ENCODE peak calls at places on chromosomes 2 and 18, in five cellular contexts. B, L, F, U and D are unnamed samples.

GRCh38 chr2:240584486-240585031 is 2.0 kb upstream of the CAPN10 start:
- DNase-seq in U (peak), B (no peak), L (no peak), F (no peak), D (no peak)

GRCh38 chr2:149141046-149141445 is 102.5 kb downstream of the LYPD6B start:
- DNase-seq in F (no peak), U (no peak), L (no peak), B (no peak), D (no peak)

GRCh38 chr2:100757621-100758394 is 62.1 kb upstream of the NPAS2 start:
- DNase-seq in B (no peak), F (no peak), U (peak), L (no peak), D (no peak)

GRCh38 chr2:8090748-8091700 is 590.8 kb upstream of the ID2 start:
- DNase-seq in L (no peak), B (peak), U (peak), F (peak), D (no peak)

GRCh38 chr2:88537640-88538039 is 85.1 kb upstream of the FOXI3 start:
- DNase-seq in B (no peak), U (no peak), L (no peak), F (no peak), D (no peak)

GRCh38 chr2:220847587-220847986 is 724.5 kb downstream of the EPHA4 start:
- DNase-seq in U (peak), B (peak), F (peak), L (no peak), D (peak)

GRCh38 chr2:72579595-72580180 is 246.1 kb downstream of the EXOC6B start:
- DNase-seq in B (peak), F (peak), L (peak), U (peak), D (peak)

GRCh38 chr2:173054466-173054865 is 21.2 kb upstream of the MAP3K20 start:
- DNase-seq in F (no peak), B (no peak), U (peak), L (no peak), D (no peak)

GRCh38 chr2:85435220-85435958 is 16.9 kb downstream of the SH2D6 start:
- DNase-seq in B (peak), U (no peak), L (no peak), F (peak), D (no peak)

GRCh38 chr2:190815223-190815622 is 65.4 kb upstream of the GLS start:
- DNase-seq in F (peak), U (no peak), B (no peak), L (no peak), D (no peak)

GRCh38 chr2:7866825-7867224 is 815.0 kb upstream of the ID2 start:
- DNase-seq in F (no peak), U (no peak), L (no peak), B (no peak), D (no peak)

GRCh38 chr2:186949716-186950256 is 100.8 kb upstream of the ZSWIM2 start:
- DNase-seq in B (no peak), L (no peak), U (no peak), F (no peak), D (no peak)

GRCh38 chr18:892316-892715 is 12.4 kb upstream of the ADCYAP1 start:
- DNase-seq in F (no peak), L (no peak), U (no peak), B (no peak), D (no peak)

GRCh38 chr2:63035169-63035568 is 15.5 kb upstream of the OTX1 start:
- DNase-seq in U (no peak), L (no peak), B (no peak), F (no peak), D (no peak)

GRCh38 chr2:30185175-30185574 is 38.4 kb downstream of the YPEL5 start:
- DNase-seq in U (peak), F (no peak), L (no peak), B (no peak), D (no peak)

GRCh38 chr2:189802396-189802912 is 18.2 kb downstream of the PMS1 start:
- DNase-seq in F (no peak), B (no peak), L (no peak), U (no peak), D (no peak)

GRCh38 chr18:71598374-71598773 is 945.8 kb downstream of the CBLN2 start:
- DNase-seq in F (no peak), U (peak), B (no peak), L (no peak), D (no peak)

GRCh38 chr2:147204102-147204501 is 640.7 kb upstream of the ACVR2A start:
- DNase-seq in F (no peak), U (peak), L (no peak), B (peak), D (no peak)

GRCh38 chr18:62152844-62153243 is 34.0 kb downstream of the PIGN start:
- DNase-seq in B (no peak), U (no peak), L (no peak), F (no peak), D (no peak)

GRCh38 chr2:222912117-222912516 is 51.3 kb downstream of the ACSL3 start:
- DNase-seq in U (peak), B (no peak), F (no peak), L (no peak), D (no peak)

GRCh38 chr2:223108376-223109100 is 56.5 kb downstream of the KCNE4 start:
- DNase-seq in L (no peak), F (no peak), B (no peak), U (no peak), D (no peak)

GRCh38 chr18:70322928-70323327 is 34.1 kb downstream of the SOCS6 start:
- DNase-seq in B (peak), L (no peak), F (no peak), U (peak), D (no peak)

GRCh38 chr2:9707008-9707407 is 76.2 kb upstream of the YWHAQ start:
- DNase-seq in F (no peak), L (no peak), U (no peak), B (no peak), D (no peak)

GRCh38 chr2:216583157-216583556 is 50.1 kb upstream of the IGFBP2 start:
- DNase-seq in U (peak), B (no peak), F (no peak), L (no peak), D (no peak)

GRCh38 chr2:18290386-18290785 is 270.1 kb downstream of the RDH14 start:
- DNase-seq in U (peak), B (no peak), L (no peak), F (no peak), D (no peak)

GRCh38 chr2:166573393-166573792 is 79.3 kb upstream of the SCN7A start:
- DNase-seq in F (no peak), L (no peak), B (no peak), U (peak), D (no peak)

GRCh38 chr2:101238930-101239759 is 13.5 kb upstream of the CNOT11 start:
- DNase-seq in L (no peak), F (peak), B (peak), U (no peak), D (no peak)

GRCh38 chr2:156396126-156396525 is 40.1 kb upstream of the GPD2 start:
- DNase-seq in F (no peak), L (no peak), B (no peak), U (no peak), D (no peak)

GRCh38 chr2:38037757-38038615 is 38.0 kb downstream of the CYP1B1 start:
- DNase-seq in U (peak), L (no peak), F (peak), B (peak), D (no peak)

GRCh38 chr2:149185942-149186490 is 144.4 kb upstream of the LYPD6 start:
- DNase-seq in B (no peak), L (no peak), U (no peak), F (no peak), D (no peak)

GRCh38 chr18:34048423-34048822 is 176.3 kb downstream of the NOL4 start:
- DNase-seq in U (no peak), F (peak), L (no peak), B (no peak), D (no peak)

GRCh38 chr18:72086421-72086820 is 457.7 kb downstream of the CBLN2 start:
- DNase-seq in L (peak), B (peak), F (peak), U (peak), D (peak)